ENCODE peak calls at places on chromosomes 6 and 20, in four cellular contexts. B is GM06990, K is AG04450, H is tibial artery. P is an unnamed sample.

GRCh38 chr6:48389146-48390043 is 278.4 kb upstream of the PTCHD4 start:
- DNase-seq in B (no peak), K (no peak), H (no peak), P (no peak)

GRCh38 chr6:139361211-139361610 is 13.2 kb downstream of the CITED2 start:
- DNase-seq in B (no peak), K (no peak), H (no peak), P (no peak)

GRCh38 chr6:88629838-88630462 is 333.5 kb downstream of the RNGTT start:
- DNase-seq in B (no peak), K (no peak), H (no peak), P (no peak)

GRCh38 chr6:137266032-137266586 is 46.9 kb upstream of the IFNGR1 start:
- DNase-seq in B (no peak), K (no peak), H (no peak), P (no peak)

GRCh38 chr6:36375644-36376155 is 11.8 kb downstream of the ETV7 start:
- DNase-seq in B (no peak), K (no peak), H (no peak), P (no peak)

GRCh38 chr20:57809661-57810172 is 99.9 kb upstream of the PMEPA1 start:
- DNase-seq in B (no peak), K (no peak), H (peak), P (no peak)

GRCh38 chr20:4607287-4607713 is 114.4 kb upstream of the PRND start:
- DNase-seq in B (peak), K (peak), H (no peak), P (peak)

GRCh38 chr6:21846541-21847451 is 253.2 kb downstream of the SOX4 start:
- DNase-seq in B (peak), K (no peak), H (no peak), P (no peak)

GRCh38 chr6:83792846-83793245 is 60.3 kb upstream of the RIPPLY2 start:
- DNase-seq in B (no peak), K (no peak), H (no peak), P (no peak)

GRCh38 chr6:99979953-99980352 is 14.1 kb downstream of the MCHR2 start:
- DNase-seq in B (no peak), K (no peak), H (no peak), P (no peak)

GRCh38 chr6:132515386-132515785 is 2.5 kb upstream of the STX7 start:
- DNase-seq in B (no peak), K (no peak), H (no peak), P (no peak)

GRCh38 chr20:8291873-8292272 is 159.8 kb downstream of the PLCB1 start:
- DNase-seq in B (no peak), K (peak), H (no peak), P (no peak)

GRCh38 chr20:56111951-56112730 is 106.8 kb upstream of the CBLN4 start:
- DNase-seq in B (no peak), K (no peak), H (no peak), P (no peak)

GRCh38 chr20:17808357-17808756 is 108.6 kb downstream of the BANF2 start:
- DNase-seq in B (no peak), K (no peak), H (peak), P (no peak)

GRCh38 chr6:109760208-109760607 is 69.1 kb downstream of the FIG4 start:
- DNase-seq in B (no peak), K (no peak), H (no peak), P (no peak)

GRCh38 chr6:70108230-70108629 is 194.7 kb downstream of the COL9A1 start:
- DNase-seq in B (no peak), K (no peak), H (no peak), P (peak)

GRCh38 chr6:31299947-31300346 is 28.1 kb upstream of the HLA-C start:
- DNase-seq in B (no peak), K (no peak), H (no peak), P (no peak)

GRCh38 chr20:56274156-56274555 is 25.6 kb downstream of the MC3R start:
- DNase-seq in B (no peak), K (no peak), H (no peak), P (no peak)

GRCh38 chr20:43458422-43458924 is 777 bp downstream of the SRSF6 start:
- DNase-seq in B (no peak), K (no peak), H (no peak), P (no peak)

GRCh38 chr6:166394036-166394892 is 11.5 kb upstream of the MPC1 start:
- DNase-seq in B (no peak), K (no peak), H (no peak), P (no peak)

GRCh38 chr20:23880426-23880825 is 878 bp upstream of the CST5 start:
- DNase-seq in B (no peak), K (no peak), H (no peak), P (no peak)

GRCh38 chr6:168238159-168238887 is 81.3 kb downstream of the DACT2 start:
- DNase-seq in B (no peak), K (no peak), H (no peak), P (no peak)

GRCh38 chr20:37519508-37520416 is 1.3 kb upstream of the NNAT start:
- DNase-seq in B (no peak), K (no peak), H (no peak), P (no peak)

GRCh38 chr20:56249244-56249955 is 868 bp downstream of the MC3R start:
- DNase-seq in B (peak), K (no peak), H (no peak), P (no peak)

GRCh38 chr20:16824664-16825063 is 76.5 kb downstream of the OTOR start:
- DNase-seq in B (no peak), K (no peak), H (no peak), P (no peak)

GRCh38 chr6:35668096-35668495 is 20.6 kb downstream of the FKBP5 start:
- DNase-seq in B (peak), K (no peak), H (no peak), P (no peak)

GRCh38 chr6:104050455-104050854 is 809.3 kb downstream of the HACE1 start:
- DNase-seq in B (no peak), K (no peak), H (no peak), P (no peak)